ENCODE peak calls at places on chromosomes 5 and 9, in seven cellular contexts. One of them, this sample, is unnamed.

GRCh38 chr5:81778642-81779041 is 27.7 kb upstream of the SSBP2 start:
- DNase-seq in upper lobe of left lung: no peak
- DNase-seq in GM12892: no peak
- DNase-seq in GM23338: no peak
- DNase-seq in stomach: no peak
- DNase-seq in Panc1: no peak
- DNase-seq in HL-60: no peak
- DNase-seq in this sample: no peak

GRCh38 chr5:164012376-164012775 is 507.0 kb downstream of the MAT2B start:
- DNase-seq in GM12892: no peak
- DNase-seq in stomach: no peak
- DNase-seq in Panc1: no peak
- DNase-seq in HL-60: no peak
- DNase-seq in GM23338: no peak
- DNase-seq in upper lobe of left lung: no peak
- DNase-seq in this sample: no peak

GRCh38 chr5:169009171-169009570 is 291.8 kb downstream of the SLIT3 start:
- DNase-seq in stomach: no peak
- DNase-seq in upper lobe of left lung: no peak
- DNase-seq in HL-60: no peak
- DNase-seq in GM12892: no peak
- DNase-seq in GM23338: no peak
- DNase-seq in Panc1: no peak
- DNase-seq in this sample: no peak

GRCh38 chr9:19640023-19640422 is 148.8 kb downstream of the SLC24A2 start:
- DNase-seq in GM23338: no peak
- DNase-seq in HL-60: no peak
- DNase-seq in Panc1: no peak
- DNase-seq in upper lobe of left lung: no peak
- DNase-seq in GM12892: no peak
- DNase-seq in stomach: no peak
- DNase-seq in this sample: no peak

GRCh38 chr5:32027717-32028321 is 146.3 kb downstream of the GOLPH3 start:
- DNase-seq in stomach: no peak
- DNase-seq in Panc1: peak; percentile 36
- DNase-seq in GM12892: no peak
- DNase-seq in HL-60: peak; percentile 85
- DNase-seq in GM23338: peak; percentile 68
- DNase-seq in upper lobe of left lung: peak; percentile 78
- DNase-seq in this sample: no peak

GRCh38 chr5:139342423-139342723 is 719 bp downstream of the PAIP2 start:
- DNase-seq in upper lobe of left lung: no peak
- DNase-seq in HL-60: no peak
- DNase-seq in GM23338: no peak
- DNase-seq in Panc1: no peak
- DNase-seq in stomach: no peak
- DNase-seq in GM12892: peak; percentile 72
- DNase-seq in this sample: no peak

GRCh38 chr9:137370865-137371520 is 52.0 kb downstream of the EXD3 start:
- DNase-seq in HL-60: no peak
- DNase-seq in GM23338: peak; percentile 50
- DNase-seq in Panc1: no peak
- DNase-seq in stomach: peak; percentile 33
- DNase-seq in GM12892: no peak
- DNase-seq in upper lobe of left lung: peak; percentile 13
- DNase-seq in this sample: no peak

GRCh38 chr5:96952946-96953730 is 17.3 kb downstream of the LNPEP start:
- DNase-seq in stomach: no peak
- DNase-seq in Panc1: no peak
- DNase-seq in HL-60: no peak
- DNase-seq in GM12892: no peak
- DNase-seq in GM23338: no peak
- DNase-seq in upper lobe of left lung: no peak
- DNase-seq in this sample: no peak

GRCh38 chr9:27310582-27310981 is 13.6 kb upstream of the EQTN start:
- DNase-seq in Panc1: no peak
- DNase-seq in stomach: no peak
- DNase-seq in HL-60: no peak
- DNase-seq in GM23338: no peak
- DNase-seq in GM12892: no peak
- DNase-seq in upper lobe of left lung: no peak
- DNase-seq in this sample: no peak

GRCh38 chr5:109922396-109922995 is 232.8 kb downstream of the MAN2A1 start:
- DNase-seq in GM23338: no peak
- DNase-seq in GM12892: no peak
- DNase-seq in HL-60: no peak
- DNase-seq in stomach: no peak
- DNase-seq in upper lobe of left lung: peak; percentile 28
- DNase-seq in Panc1: no peak
- DNase-seq in this sample: no peak

GRCh38 chr5:94994465-94994996 is 290.4 kb downstream of the MCTP1 start:
- DNase-seq in GM23338: no peak
- DNase-seq in GM12892: no peak
- DNase-seq in HL-60: no peak
- DNase-seq in upper lobe of left lung: no peak
- DNase-seq in Panc1: no peak
- DNase-seq in stomach: peak; percentile 28
- DNase-seq in this sample: no peak

GRCh38 chr9:102405218-102405867 is 589.8 kb upstream of the CYLC2 start:
- DNase-seq in HL-60: no peak
- DNase-seq in upper lobe of left lung: no peak
- DNase-seq in GM23338: no peak
- DNase-seq in Panc1: no peak
- DNase-seq in stomach: no peak
- DNase-seq in GM12892: no peak
- DNase-seq in this sample: no peak

GRCh38 chr5:107483196-107483595 is 187.5 kb downstream of the EFNA5 start:
- DNase-seq in GM12892: no peak
- DNase-seq in GM23338: no peak
- DNase-seq in upper lobe of left lung: no peak
- DNase-seq in stomach: no peak
- DNase-seq in HL-60: no peak
- DNase-seq in Panc1: no peak
- DNase-seq in this sample: no peak

GRCh38 chr5:139492700-139493192 is 10.2 kb upstream of the STING1 start:
- DNase-seq in stomach: no peak
- DNase-seq in Panc1: no peak
- DNase-seq in GM23338: no peak
- DNase-seq in GM12892: no peak
- DNase-seq in HL-60: no peak
- DNase-seq in upper lobe of left lung: no peak
- DNase-seq in this sample: no peak

GRCh38 chr5:78806544-78806943 is 158.0 kb upstream of the LHFPL2 start:
- DNase-seq in Panc1: no peak
- DNase-seq in stomach: no peak
- DNase-seq in HL-60: no peak
- DNase-seq in GM23338: no peak
- DNase-seq in GM12892: no peak
- DNase-seq in upper lobe of left lung: no peak
- DNase-seq in this sample: no peak

GRCh38 chr9:127664678-127665507 is 41.9 kb upstream of the CFAP157 start:
- DNase-seq in Panc1: no peak
- DNase-seq in HL-60: no peak
- DNase-seq in GM12892: no peak
- DNase-seq in upper lobe of left lung: no peak
- DNase-seq in stomach: no peak
- DNase-seq in GM23338: no peak
- DNase-seq in this sample: no peak

GRCh38 chr5:91079037-91079436 is 304.1 kb downstream of the ARRDC3 start:
- DNase-seq in GM23338: no peak
- DNase-seq in Panc1: no peak
- DNase-seq in GM12892: no peak
- DNase-seq in stomach: no peak
- DNase-seq in upper lobe of left lung: no peak
- DNase-seq in HL-60: no peak
- DNase-seq in this sample: no peak

GRCh38 chr5:158648631-158649030 is 451.1 kb downstream of the EBF1 start:
- DNase-seq in GM12892: no peak
- DNase-seq in GM23338: no peak
- DNase-seq in upper lobe of left lung: no peak
- DNase-seq in Panc1: no peak
- DNase-seq in HL-60: no peak
- DNase-seq in stomach: no peak
- DNase-seq in this sample: no peak

GRCh38 chr9:31776471-31776870 is 608.0 kb upstream of the ACO1 start:
- DNase-seq in GM23338: no peak
- DNase-seq in upper lobe of left lung: no peak
- DNase-seq in Panc1: no peak
- DNase-seq in stomach: peak; percentile 32
- DNase-seq in GM12892: no peak
- DNase-seq in HL-60: no peak
- DNase-seq in this sample: no peak

GRCh38 chr9:88773627-88774244 is 217.5 kb upstream of the S1PR3 start:
- DNase-seq in stomach: no peak
- DNase-seq in upper lobe of left lung: no peak
- DNase-seq in GM12892: no peak
- DNase-seq in Panc1: no peak
- DNase-seq in HL-60: no peak
- DNase-seq in GM23338: no peak
- DNase-seq in this sample: no peak

GRCh38 chr5:143837306-143837848 is 25.4 kb downstream of the HMHB1 start:
- DNase-seq in Panc1: no peak
- DNase-seq in GM12892: no peak
- DNase-seq in upper lobe of left lung: no peak
- DNase-seq in HL-60: no peak
- DNase-seq in stomach: no peak
- DNase-seq in GM23338: no peak
- DNase-seq in this sample: no peak
- TF ChIP-seq POLR2AphosphoS5 in Panc1: no peak
- TF ChIP-seq POLR2AphosphoS5 in GM12892: no peak
- TF ChIP-seq POLR2AphosphoS5 in upper lobe of left lung: no peak
- TF ChIP-seq POLR2AphosphoS5 in HL-60: no peak
- TF ChIP-seq POLR2AphosphoS5 in stomach: no peak
- TF ChIP-seq POLR2AphosphoS5 in GM23338: no peak
- TF ChIP-seq POLR2AphosphoS5 in this sample: no peak

DNA sequence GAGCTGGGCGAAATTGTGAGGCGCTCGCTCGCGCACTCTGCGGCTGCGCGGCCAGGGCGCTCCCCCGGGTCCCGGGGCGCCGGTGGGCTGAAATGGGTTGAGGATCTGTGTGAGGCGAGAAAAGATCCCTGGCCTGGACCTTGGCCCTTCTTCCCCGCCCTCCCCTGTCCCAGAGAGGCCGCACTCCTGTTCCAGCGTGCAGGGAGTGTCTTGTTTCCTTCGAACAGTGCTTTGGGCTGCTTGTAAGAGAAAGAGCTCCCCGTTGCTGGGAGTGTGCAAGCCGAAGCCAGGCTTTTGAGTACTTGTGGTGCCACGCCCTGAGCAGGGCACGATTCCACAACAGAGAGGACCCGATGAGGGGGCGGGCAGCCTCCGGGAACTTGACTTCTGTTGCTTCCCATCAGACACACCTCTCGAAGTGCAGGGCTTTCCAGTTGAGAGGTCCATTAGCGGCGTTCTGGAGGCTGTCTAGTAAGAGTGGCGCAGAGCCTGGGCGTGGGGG is 528 bp downstream of the DOLPP1 start:
- DNase-seq in HL-60: no peak
- DNase-seq in stomach: no peak
- DNase-seq in GM23338: peak; percentile 78
- DNase-seq in upper lobe of left lung: peak; percentile 55
- DNase-seq in GM12892: peak; percentile 98
- DNase-seq in Panc1: no peak
- DNase-seq in this sample: no peak
- TF ChIP-seq POLR2AphosphoS5 in HL-60: no peak
- TF ChIP-seq POLR2AphosphoS5 in stomach: no peak
- TF ChIP-seq POLR2AphosphoS5 in GM23338: no peak
- TF ChIP-seq POLR2AphosphoS5 in upper lobe of left lung: no peak
- TF ChIP-seq POLR2AphosphoS5 in GM12892: no peak
- TF ChIP-seq POLR2AphosphoS5 in Panc1: no peak
- TF ChIP-seq POLR2AphosphoS5 in this sample: no peak

DNA sequence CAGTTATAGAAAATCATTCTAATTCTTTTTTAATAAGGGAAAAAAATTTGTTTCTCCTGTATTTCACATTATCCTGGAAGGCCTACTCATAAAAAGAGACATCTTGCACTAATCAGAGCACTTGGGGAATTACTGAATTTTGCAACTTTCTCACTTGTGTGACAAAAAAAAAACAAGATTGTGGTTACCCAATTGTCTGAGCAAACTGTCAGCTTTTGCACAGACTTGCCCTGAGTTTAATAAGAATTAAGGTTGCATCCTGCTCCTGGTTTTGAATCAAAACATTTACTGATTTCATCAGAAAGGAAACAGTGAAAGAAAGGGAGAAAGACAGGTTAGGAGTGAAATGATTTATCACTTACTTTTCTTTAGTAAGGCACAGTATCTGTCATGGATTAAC is 10.6 kb upstream of the SH3RF2 start:
- DNase-seq in stomach: no peak
- DNase-seq in GM12892: no peak
- DNase-seq in upper lobe of left lung: no peak
- DNase-seq in Panc1: no peak
- DNase-seq in HL-60: no peak
- DNase-seq in GM23338: no peak
- DNase-seq in this sample: no peak
- TF ChIP-seq POLR2AphosphoS5 in stomach: no peak
- TF ChIP-seq POLR2AphosphoS5 in GM12892: no peak
- TF ChIP-seq POLR2AphosphoS5 in upper lobe of left lung: no peak
- TF ChIP-seq POLR2AphosphoS5 in Panc1: no peak
- TF ChIP-seq POLR2AphosphoS5 in HL-60: no peak
- TF ChIP-seq POLR2AphosphoS5 in GM23338: no peak
- TF ChIP-seq POLR2AphosphoS5 in this sample: no peak

DNA sequence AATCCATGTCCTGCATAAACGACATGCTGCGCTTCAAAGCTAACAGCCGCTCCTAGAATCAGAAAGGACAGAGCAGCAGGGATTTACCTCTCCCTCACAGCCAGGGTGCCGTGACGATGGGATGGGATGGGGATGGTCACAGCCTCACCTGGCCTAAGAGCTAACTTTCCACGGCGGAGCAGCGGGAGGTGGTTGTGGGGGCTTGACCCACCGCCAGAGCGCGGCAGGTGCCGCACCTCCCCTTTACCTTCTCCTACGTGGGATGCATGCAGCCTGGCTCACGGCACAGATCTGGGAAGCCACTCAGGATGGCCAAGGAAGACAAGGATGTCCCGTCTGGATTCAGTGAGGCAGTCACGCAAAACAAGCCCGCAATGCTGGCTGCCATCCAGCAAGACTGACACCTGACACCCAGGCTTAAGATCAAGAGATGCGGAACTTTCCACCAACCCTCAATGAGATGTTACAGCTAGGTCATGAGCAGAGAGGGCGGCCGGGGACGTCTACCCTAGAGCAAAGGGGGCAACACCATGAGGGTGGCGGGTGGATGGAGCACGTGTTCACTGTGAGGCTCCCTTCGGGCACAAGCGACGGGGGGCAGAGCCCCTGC is 5.8 kb downstream of the BRD9 start:
- DNase-seq in GM23338: no peak
- DNase-seq in GM12892: no peak
- DNase-seq in HL-60: no peak
- DNase-seq in Panc1: no peak
- DNase-seq in stomach: no peak
- DNase-seq in upper lobe of left lung: no peak
- DNase-seq in this sample: no peak
- TF ChIP-seq POLR2AphosphoS5 in GM23338: no peak
- TF ChIP-seq POLR2AphosphoS5 in GM12892: no peak
- TF ChIP-seq POLR2AphosphoS5 in HL-60: no peak
- TF ChIP-seq POLR2AphosphoS5 in Panc1: no peak
- TF ChIP-seq POLR2AphosphoS5 in stomach: no peak
- TF ChIP-seq POLR2AphosphoS5 in upper lobe of left lung: no peak
- TF ChIP-seq POLR2AphosphoS5 in this sample: no peak